ENCODE peak calls at places on chromosomes 11 and 22, in eight cellular contexts. J, U, S, D, C, K, A and Y are unnamed samples.
A peak's percentile ranks its signal among the peaks of the same experiment; 100 is the strongest.

GRCh38 chr11:8832571-8833260 is 78.3 kb upstream of the AKIP1 start:
- DNase-seq in J (no peak), U (no peak), C (peak; percentile 80), D (no peak), A (peak; percentile 4), K (peak; percentile 83), S (no peak), Y (no peak)

GRCh38 chr11:45155058-45155551 is 8.7 kb downstream of the PRDM11 start:
- DNase-seq in K (peak; percentile 22), S (no peak), J (no peak), C (no peak), A (no peak), U (no peak), D (no peak), Y (peak; percentile 43)

GRCh38 chr11:45554230-45554967 is 111.0 kb downstream of the CHST1 start:
- DNase-seq in K (no peak), U (no peak), D (no peak), J (no peak), S (no peak), A (no peak), C (no peak), Y (no peak)

GRCh38 chr11:134539285-134539684 is 127.2 kb upstream of the B3GAT1 start:
- DNase-seq in J (no peak), S (no peak), D (no peak), U (no peak), K (no peak), C (no peak), A (no peak), Y (no peak)

GRCh38 chr11:74257934-74258553 is 53.4 kb downstream of the P4HA3 start:
- DNase-seq in S (no peak), U (no peak), D (no peak), K (peak; percentile 82), A (no peak), J (no peak), C (peak; percentile 11), Y (no peak)

GRCh38 chr22:26586556-26587325 is 3.2 kb downstream of the TPST2 start:
- DNase-seq in C (no peak), J (no peak), U (no peak), A (no peak), S (no peak), K (no peak), D (no peak), Y (no peak)

GRCh38 chr11:56624661-56625110 is 10.0 kb upstream of the OR5M1 start:
- DNase-seq in U (no peak), C (peak; percentile 10), D (no peak), S (no peak), A (no peak), J (no peak), K (peak; percentile 34), Y (no peak)

GRCh38 chr22:39179401-39179827 is 26.9 kb upstream of the CBX7 start:
- DNase-seq in K (no peak), J (no peak), U (no peak), A (no peak), S (no peak), C (no peak), D (no peak), Y (no peak)

GRCh38 chr11:72221386-72221785 is 3.2 kb upstream of the INPPL1 start:
- DNase-seq in K (no peak), S (no peak), A (no peak), J (no peak), D (no peak), U (no peak), C (no peak), Y (no peak)

GRCh38 chr11:120272303-120272702 is 32.4 kb downstream of the POU2F3 start:
- DNase-seq in A (no peak), K (peak; percentile 69), C (peak; percentile 85), D (no peak), S (no peak), J (no peak), U (no peak), Y (no peak)

GRCh38 chr22:46081036-46081830 is 69.1 kb upstream of the PPARA start:
- DNase-seq in S (peak; percentile 47), D (no peak), A (no peak), K (no peak), U (no peak), C (no peak), J (no peak), Y (no peak)

GRCh38 chr11:78290293-78291176 is 101.8 kb downstream of the USP35 start:
- DNase-seq in A (no peak), S (no peak), D (no peak), U (no peak), K (peak; percentile 58), C (peak; percentile 5), J (no peak), Y (no peak)

GRCh38 chr22:49052023-49052538 is 775.6 kb downstream of the BRD1 start:
- DNase-seq in J (peak; percentile 20), S (no peak), K (no peak), C (peak; percentile 85), D (no peak), A (no peak), U (no peak), Y (no peak)